ENCODE peak calls at places on chromosomes 13 and 19, in eight cellular contexts. U, W, Q, B, T, Z, E and G are unnamed samples.

GRCh38 chr19:13172335-13173128 is 22.3 kb downstream of the IER2 start:
- DNase-seq in W (peak), Z (peak), U (no peak), T (peak), E (peak), Q (no peak), B (no peak), G (no peak)

GRCh38 chr19:51948979-51949378 is 21.7 kb downstream of the ZNF613 start:
- DNase-seq in U (no peak), T (no peak), B (no peak), W (no peak), E (no peak), Q (no peak), Z (no peak), G (no peak)

GRCh38 chr13:38602261-38602660 is 84.6 kb upstream of the FREM2 start:
- DNase-seq in U (no peak), B (no peak), Q (no peak), W (no peak), E (no peak), T (peak), Z (no peak), G (no peak)

GRCh38 chr13:32894589-32895001 is 121.6 kb upstream of the KL start:
- DNase-seq in E (no peak), W (peak), Z (no peak), T (peak), U (no peak), B (no peak), Q (no peak), G (no peak)

GRCh38 chr19:13018037-13018914 is 23.0 kb downstream of the NFIX start:
- DNase-seq in Z (no peak), B (no peak), W (no peak), U (no peak), T (no peak), Q (no peak), E (peak), G (no peak)

GRCh38 chr13:23985846-23986245 is 88.5 kb upstream of the C1QTNF9B start:
- DNase-seq in Q (no peak), Z (no peak), W (no peak), U (no peak), T (no peak), B (no peak), E (no peak), G (peak)

GRCh38 chr13:65917731-65918130 is 1312.4 kb downstream of the PCDH9 start:
- DNase-seq in Z (no peak), E (no peak), Q (no peak), T (no peak), B (no peak), W (no peak), U (no peak), G (no peak)

GRCh38 chr13:44196186-44196751 is 177.4 kb upstream of the SERP2 start:
- DNase-seq in Q (no peak), B (no peak), Z (no peak), U (no peak), T (no peak), E (no peak), W (no peak), G (no peak)

GRCh38 chr19:8269724-8270123 is 38.4 kb downstream of the CD320 start:
- DNase-seq in E (no peak), Z (no peak), T (no peak), W (no peak), U (peak), B (no peak), Q (no peak), G (no peak)

GRCh38 chr13:30340367-30341184 is 33.2 kb upstream of the KATNAL1 start:
- DNase-seq in T (peak), Q (no peak), B (no peak), Z (peak), W (peak), U (no peak), E (peak), G (no peak)

GRCh38 chr13:46124531-46124966 is 19.7 kb upstream of the CPB2 start:
- DNase-seq in B (peak), U (no peak), Z (peak), W (no peak), Q (no peak), T (no peak), E (no peak), G (no peak)

GRCh38 chr13:106989866-106990265 is 421.9 kb upstream of the ARGLU1 start:
- DNase-seq in U (no peak), Z (no peak), B (no peak), W (no peak), E (no peak), Q (no peak), T (no peak), G (no peak)

GRCh38 chr13:27211771-27212364 is 39.5 kb upstream of the RPL21 start:
- DNase-seq in U (no peak), Q (no peak), Z (no peak), T (peak), W (no peak), E (no peak), B (no peak), G (no peak)

GRCh38 chr19:38839816-38840582 is 8.4 kb upstream of the ECH1 start:
- DNase-seq in B (no peak), T (peak), W (no peak), E (no peak), U (no peak), Z (no peak), Q (no peak), G (no peak)

GRCh38 chr19:57829316-57829715 is 783 bp upstream of the ZNF587B start:
- DNase-seq in B (no peak), U (no peak), E (no peak), T (no peak), Z (no peak), Q (no peak), W (no peak), G (no peak)

GRCh38 chr13:109275848-109276247 is 510.5 kb downstream of the IRS2 start:
- DNase-seq in W (peak), Q (no peak), B (peak), E (peak), Z (peak), U (no peak), T (peak), G (peak)

GRCh38 chr19:6238643-6239281 is 41.0 kb downstream of the MLLT1 start:
- DNase-seq in U (no peak), E (no peak), Q (no peak), T (no peak), W (peak), Z (no peak), B (no peak), G (peak)

GRCh38 chr19:33440682-33441081 is 67.2 kb downstream of the CEBPG start:
- DNase-seq in U (no peak), Q (no peak), W (no peak), E (no peak), B (no peak), T (no peak), Z (no peak), G (peak)

GRCh38 chr19:42284641-42285341 is 15.7 kb downstream of the CIC start:
- DNase-seq in Z (no peak), T (no peak), Q (no peak), E (no peak), W (no peak), B (peak), U (no peak), G (no peak)

GRCh38 chr19:33195711-33196347 is 1.7 kb downstream of the LRP3 start:
- DNase-seq in T (no peak), U (no peak), E (no peak), B (no peak), Q (no peak), Z (no peak), W (no peak), G (no peak)

GRCh38 chr19:15320118-15320517 is 12.2 kb downstream of the BRD4 start:
- DNase-seq in Q (no peak), Z (no peak), E (no peak), T (no peak), U (no peak), B (no peak), W (no peak), G (no peak)

GRCh38 chr19:7729211-7729610 is 2.7 kb downstream of the CLEC4G start:
- DNase-seq in U (no peak), Q (no peak), T (no peak), E (no peak), B (no peak), W (no peak), Z (no peak), G (peak)

GRCh38 chr19:10173527-10173926 is 21.2 kb downstream of the DNMT1 start:
- DNase-seq in T (peak), Z (no peak), U (no peak), W (no peak), Q (no peak), E (no peak), B (no peak), G (no peak)

GRCh38 chr19:21022996-21023395 is 2.5 kb downstream of the ZNF430 start:
- DNase-seq in Z (no peak), W (peak), E (no peak), T (peak), U (no peak), Q (peak), B (no peak), G (no peak)

GRCh38 chr13:50149143-50149703 is 134.0 kb downstream of the KCNRG start:
- DNase-seq in W (no peak), Z (no peak), T (no peak), U (no peak), E (no peak), Q (no peak), B (no peak), G (no peak)

GRCh38 chr19:41808663-41809566 is 12.5 kb downstream of the CEACAM3 start:
- DNase-seq in Z (no peak), T (no peak), Q (no peak), W (no peak), B (no peak), U (no peak), E (peak), G (no peak)

GRCh38 chr13:66680031-66680430 is 550.1 kb downstream of the PCDH9 start:
- DNase-seq in B (no peak), W (no peak), T (no peak), Z (no peak), U (no peak), E (no peak), Q (no peak), G (no peak)

GRCh38 chr13:79187917-79188699 is 217.9 kb downstream of the RBM26 start:
- DNase-seq in E (no peak), Q (no peak), W (no peak), U (no peak), Z (no peak), B (no peak), T (peak), G (no peak)

GRCh38 chr19:18785179-18786124 is 5.7 kb downstream of the COMP start:
- DNase-seq in W (peak), U (peak), T (peak), B (peak), Z (peak), E (peak), Q (no peak), G (peak)

GRCh38 chr13:101144808-101145419 is 271.4 kb downstream of the NALCN start:
- DNase-seq in Q (peak), W (peak), Z (no peak), B (peak), T (peak), U (no peak), E (no peak), G (no peak)

DNA sequence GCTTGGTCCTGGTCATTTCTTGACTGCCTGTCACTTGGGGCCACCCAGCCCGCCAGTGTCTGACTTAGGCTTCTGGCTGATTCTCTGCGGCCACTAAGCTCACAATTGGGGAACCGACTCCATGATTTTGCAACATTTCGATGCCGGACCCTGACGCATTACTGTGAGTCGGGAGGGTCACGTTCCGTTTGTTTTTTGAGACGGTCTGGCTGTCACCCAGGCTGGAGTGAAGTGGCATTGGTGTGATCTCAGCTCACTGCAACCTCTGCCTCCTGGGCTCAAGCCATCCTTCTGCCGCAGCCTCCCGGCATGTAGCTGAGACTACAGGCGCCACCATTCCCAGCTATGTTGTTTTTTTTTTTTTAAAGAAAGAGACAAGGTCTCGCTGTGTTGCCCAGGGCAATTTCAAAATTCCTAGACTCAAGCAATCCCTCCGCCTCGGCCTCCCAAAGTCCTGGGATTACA is 3.2 kb upstream of the ADAT3 start:
- DNase-seq in E (peak), W (no peak), T (no peak), Z (no peak), B (no peak), Q (no peak), U (no peak), G (no peak)
- TF ChIP-seq CTCF in E (no peak), W (no peak), T (no peak), Z (no peak), B (no peak), Q (no peak), U (no peak), G (no peak)

GRCh38 chr13:63120883-63121282 is 1705.2 kb upstream of the PCDH20 start:
- DNase-seq in Q (no peak), B (no peak), Z (no peak), U (no peak), E (no peak), T (no peak), W (no peak), G (no peak)

DNA sequence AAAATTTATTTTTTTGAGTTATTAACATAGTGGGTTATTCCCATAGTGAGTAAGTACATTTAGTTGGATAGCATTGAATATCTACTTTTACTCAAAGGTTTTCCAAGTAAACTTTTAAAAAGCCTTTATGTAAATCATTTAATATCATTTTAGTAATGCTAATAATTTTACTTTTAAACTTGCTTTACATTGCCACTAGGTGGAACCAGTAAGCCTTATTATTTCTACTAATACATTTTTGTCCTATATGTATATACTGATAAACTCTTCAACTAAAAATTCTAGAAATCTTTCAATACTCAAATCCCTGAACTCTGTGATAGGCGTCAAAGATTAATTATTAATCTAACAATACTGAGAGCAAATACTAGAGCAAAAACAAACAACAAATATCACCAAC is 1709.2 kb upstream of the PCDH20 start:
- DNase-seq in W (no peak), Q (no peak), Z (no peak), U (no peak), B (peak), E (no peak), T (peak), G (no peak)
- TF ChIP-seq CTCF in W (peak), Q (no peak), Z (no peak), U (peak), B (peak), E (peak), T (peak), G (peak)

GRCh38 chr19:2701361-2702169 is 929 bp downstream of the GNG7 start:
- DNase-seq in W (no peak), Q (no peak), E (no peak), T (no peak), B (no peak), Z (no peak), U (no peak), G (no peak)
- TF ChIP-seq CTCF in W (no peak), Q (no peak), E (no peak), T (no peak), B (no peak), Z (no peak), U (no peak), G (no peak)

GRCh38 chr13:84574851-84575250 is 692.6 kb upstream of the SLITRK1 start:
- DNase-seq in U (no peak), B (no peak), T (peak), Q (no peak), E (no peak), W (peak), Z (no peak), G (no peak)
- TF ChIP-seq CTCF in U (peak), B (peak), T (peak), Q (no peak), E (no peak), W (peak), Z (no peak), G (no peak)

GRCh38 chr19:48290341-48290922 is 20.6 kb downstream of the ZNF114 start:
- DNase-seq in T (no peak), B (no peak), W (peak), U (peak), E (no peak), Q (no peak), Z (no peak), G (peak)
- TF ChIP-seq CTCF in T (no peak), B (no peak), W (no peak), U (no peak), E (no peak), Q (no peak), Z (no peak), G (no peak)

GRCh38 chr13:58547419-58547818 is 915.9 kb downstream of the PCDH17 start:
- DNase-seq in Z (no peak), Q (no peak), B (no peak), U (no peak), W (no peak), T (no peak), E (no peak), G (no peak)
- TF ChIP-seq CTCF in Z (no peak), Q (no peak), B (no peak), U (no peak), W (no peak), T (no peak), E (no peak), G (no peak)

DNA sequence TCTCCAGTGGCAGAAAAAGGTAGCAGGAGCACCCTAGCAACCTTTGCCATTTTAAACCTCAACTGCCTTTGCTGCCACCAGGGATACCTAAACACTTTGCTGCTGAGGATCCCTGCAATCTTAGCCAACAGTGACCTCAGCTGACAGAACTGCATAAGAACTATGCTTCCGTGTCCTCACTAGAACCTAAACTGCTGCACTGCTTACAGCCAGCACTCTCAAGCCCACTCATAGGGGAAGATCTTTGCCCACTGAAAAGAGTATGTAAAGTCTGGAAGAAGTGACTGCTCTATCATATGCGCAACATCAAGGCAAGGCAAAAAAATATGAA is 270.0 kb upstream of the PCDH20 start:
- DNase-seq in U (no peak), Q (no peak), T (peak), W (no peak), Z (no peak), B (no peak), E (no peak), G (no peak)
- TF ChIP-seq CTCF in U (peak), Q (no peak), T (peak), W (no peak), Z (no peak), B (no peak), E (no peak), G (no peak)

GRCh38 chr19:45772130-45772880 is 3.3 kb upstream of the SIX5 start:
- DNase-seq in Q (no peak), U (no peak), W (no peak), E (no peak), T (no peak), Z (peak), B (no peak), G (no peak)

GRCh38 chr19:45773384-45773783 is 4.3 kb upstream of the SIX5 start:
- DNase-seq in U (no peak), Z (no peak), E (no peak), B (peak), W (no peak), T (no peak), Q (no peak), G (no peak)

GRCh38 chr19:45772912-45773311 is 3.9 kb upstream of the SIX5 start:
- DNase-seq in Z (no peak), E (no peak), U (no peak), T (no peak), W (no peak), B (no peak), Q (no peak), G (no peak)

GRCh38 chr19:45777395-45777961 is 4.8 kb downstream of the DMPK start:
- DNase-seq in Z (no peak), W (no peak), B (no peak), T (no peak), Q (no peak), U (no peak), E (no peak), G (no peak)

GRCh38 chr19:45774765-45775164 is 5.7 kb upstream of the SIX5 start:
- DNase-seq in Q (no peak), B (no peak), W (no peak), U (no peak), E (peak), Z (no peak), T (no peak), G (no peak)
- TF ChIP-seq CTCF in Q (no peak), B (no peak), W (no peak), U (no peak), E (peak), Z (no peak), T (no peak), G (no peak)